ENCODE peak calls at places on chromosomes 7 and 10, in six cellular contexts. W, L, B, D, P and V are unnamed samples.

GRCh38 chr7:83306487-83306886 is 143.8 kb upstream of the PCLO start:
- DNase-seq in W (no peak), L (no peak), B (no peak), D (no peak), P (no peak), V (no peak)

GRCh38 chr10:52729259-52730104 is 43.1 kb downstream of the MBL2 start:
- DNase-seq in W (no peak), L (no peak), B (peak), D (no peak), P (no peak), V (no peak)

GRCh38 chr7:98156700-98157099 is 50.0 kb downstream of the LMTK2 start:
- DNase-seq in W (no peak), L (no peak), B (no peak), D (no peak), P (no peak), V (no peak)

GRCh38 chr10:107139237-107139636 is 25.3 kb downstream of the SORCS1 start:
- DNase-seq in W (no peak), L (no peak), B (no peak), D (no peak), P (no peak), V (no peak)

GRCh38 chr10:103564799-103565365 is 71.4 kb downstream of the NEURL1 start:
- DNase-seq in W (no peak), L (peak), B (no peak), D (peak), P (no peak), V (no peak)

GRCh38 chr10:49488056-49488455 is 50.9 kb downstream of the ERCC6 start:
- DNase-seq in W (no peak), L (no peak), B (peak), D (no peak), P (no peak), V (no peak)

GRCh38 chr7:17022915-17023314 is 141.1 kb upstream of the AGR3 start:
- DNase-seq in W (no peak), L (no peak), B (no peak), D (no peak), P (no peak), V (no peak)

GRCh38 chr7:134755422-134756022 is 23.9 kb upstream of the CALD1 start:
- DNase-seq in W (no peak), L (no peak), B (peak), D (no peak), P (no peak), V (no peak)

GRCh38 chr10:70267161-70267933 is 16.5 kb downstream of the NPFFR1 start:
- DNase-seq in W (no peak), L (peak), B (peak), D (no peak), P (no peak), V (no peak)

GRCh38 chr7:157139142-157140117 is 704 bp downstream of the UBE3C start:
- DNase-seq in W (no peak), L (no peak), B (no peak), D (no peak), P (peak), V (peak)

GRCh38 chr7:23234569-23235296 is 11.8 kb upstream of the GPNMB start:
- DNase-seq in W (peak), L (no peak), B (no peak), D (peak), P (no peak), V (no peak)

GRCh38 chr7:96636342-96636865 is 73.2 kb downstream of the SEM1 start:
- DNase-seq in W (no peak), L (no peak), B (no peak), D (no peak), P (no peak), V (no peak)

GRCh38 chr7:157009778-157010587 is 480 bp downstream of the MNX1 start:
- DNase-seq in W (no peak), L (no peak), B (no peak), D (no peak), P (no peak), V (no peak)

GRCh38 chr10:74977913-74978847 is 133.3 kb upstream of the SAMD8 start:
- DNase-seq in W (peak), L (no peak), B (no peak), D (no peak), P (no peak), V (no peak)

GRCh38 chr10:79242620-79243152 is 104.6 kb upstream of the PPIF start:
- DNase-seq in W (no peak), L (peak), B (peak), D (peak), P (peak), V (peak)

GRCh38 chr10:69958232-69958902 is 94.3 kb upstream of the MACROH2A2 start:
- DNase-seq in W (no peak), L (no peak), B (peak), D (peak), P (peak), V (no peak)

GRCh38 chr7:6588566-6588965 is 1.3 kb upstream of the INTS15 start:
- DNase-seq in W (no peak), L (no peak), B (no peak), D (no peak), P (no peak), V (no peak)

GRCh38 chr7:4042402-4042801 is 639.7 kb upstream of the FOXK1 start:
- DNase-seq in W (no peak), L (no peak), B (no peak), D (no peak), P (no peak), V (no peak)

GRCh38 chr7:37833107-37833817 is 15.1 kb upstream of the NME8 start:
- DNase-seq in W (no peak), L (no peak), B (peak), D (no peak), P (no peak), V (no peak)

GRCh38 chr7:2821161-2821841 is 22.8 kb downstream of the GNA12 start:
- DNase-seq in W (peak), L (no peak), B (peak), D (no peak), P (no peak), V (no peak)

GRCh38 chr7:2821842-2822507 is 22.1 kb downstream of the GNA12 start:
- DNase-seq in W (no peak), L (no peak), B (no peak), D (no peak), P (no peak), V (no peak)

GRCh38 chr7:2819954-2820397 is 24.1 kb downstream of the GNA12 start:
- DNase-seq in W (no peak), L (no peak), B (no peak), D (no peak), P (no peak), V (no peak)

GRCh38 chr7:2819161-2819953 is 24.8 kb downstream of the GNA12 start:
- DNase-seq in W (no peak), L (no peak), B (no peak), D (no peak), P (no peak), V (no peak)

DNA sequence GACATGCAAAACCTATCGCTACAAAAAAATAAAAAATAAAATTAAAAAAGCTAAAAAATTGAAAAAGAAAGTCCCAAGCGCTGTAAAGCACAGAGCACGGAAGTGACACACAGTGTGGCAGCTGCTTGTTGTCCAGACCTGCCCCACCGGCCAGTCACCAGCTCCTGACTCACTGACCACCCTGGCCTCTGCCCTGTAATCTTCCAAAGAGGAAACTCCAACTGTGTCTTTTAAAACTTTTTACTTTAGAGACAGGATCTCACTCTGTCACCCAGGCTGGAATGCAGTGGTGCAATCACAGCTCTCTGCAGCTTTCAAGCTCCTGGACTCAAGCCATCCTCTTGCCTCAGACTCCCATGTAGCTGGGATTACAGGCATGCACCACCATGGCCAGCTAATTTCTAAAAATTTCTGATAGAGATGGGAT is 23.6 kb downstream of the GNA12 start:
- DNase-seq in W (no peak), L (no peak), B (peak), D (no peak), P (peak), V (no peak)
- TF ChIP-seq POLR2AphosphoS5 in W (no peak), L (no peak), B (peak), D (no peak), P (no peak), V (peak)

DNA sequence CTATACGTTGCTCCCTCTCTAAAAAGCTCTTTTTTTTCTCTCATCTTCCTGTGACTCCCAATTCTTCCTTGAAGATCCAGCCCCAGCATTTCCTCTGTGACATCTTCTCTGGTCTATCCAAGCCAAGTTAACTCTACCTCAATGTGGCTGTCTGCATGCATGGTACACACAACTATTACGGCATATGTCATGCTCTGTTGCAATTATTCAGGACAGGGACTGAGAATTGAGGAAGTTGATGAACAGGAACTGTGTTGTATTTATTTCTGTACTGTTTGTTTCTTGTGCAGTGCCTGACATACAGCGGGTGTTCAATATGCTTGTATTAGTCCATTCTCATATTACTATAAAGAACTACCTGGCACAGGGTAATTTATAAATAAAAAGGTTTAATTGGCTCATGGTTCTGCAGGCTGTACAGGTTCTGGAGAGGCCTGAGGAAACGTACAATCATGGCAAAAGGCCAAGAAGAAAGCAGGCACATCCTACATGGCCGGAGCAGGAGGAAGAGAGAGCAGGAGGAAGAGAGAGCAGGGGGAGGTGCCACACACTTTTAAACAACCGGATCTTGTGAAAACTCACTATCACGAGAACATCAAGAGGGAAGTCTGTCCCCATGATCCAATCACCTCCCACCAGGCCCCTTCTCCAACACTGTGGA is 6.3 kb downstream of the TRPV5 start:
- DNase-seq in W (no peak), L (no peak), B (no peak), D (no peak), P (no peak), V (no peak)
- TF ChIP-seq POLR2AphosphoS5 in W (no peak), L (no peak), B (no peak), D (no peak), P (no peak), V (no peak)

GRCh38 chr7:101234636-101235035 is 3.0 kb downstream of the CLDN15 start:
- DNase-seq in W (no peak), L (peak), B (no peak), D (no peak), P (peak), V (no peak)

GRCh38 chr7:101235050-101235449 is 2.6 kb downstream of the CLDN15 start:
- DNase-seq in W (no peak), L (peak), B (peak), D (no peak), P (no peak), V (no peak)

GRCh38 chr7:101236292-101236691 is 1.3 kb downstream of the CLDN15 start:
- DNase-seq in W (no peak), L (no peak), B (no peak), D (no peak), P (no peak), V (no peak)

GRCh38 chr7:101233907-101234547 is 3.6 kb downstream of the CLDN15 start:
- DNase-seq in W (no peak), L (peak), B (no peak), D (no peak), P (peak), V (no peak)

GRCh38 chr7:101235522-101235921 is 2.1 kb downstream of the CLDN15 start:
- DNase-seq in W (no peak), L (no peak), B (no peak), D (no peak), P (no peak), V (no peak)
- TF ChIP-seq POLR2AphosphoS5 in W (no peak), L (no peak), B (no peak), D (no peak), P (no peak), V (no peak)

GRCh38 chr7:26681819-26682418 is 182.5 kb downstream of the SKAP2 start:
- DNase-seq in W (no peak), L (no peak), B (peak), D (no peak), P (no peak), V (no peak)

GRCh38 chr7:26685636-26686035 is 178.8 kb downstream of the SKAP2 start:
- DNase-seq in W (no peak), L (no peak), B (peak), D (no peak), P (no peak), V (no peak)

GRCh38 chr7:26683277-26683676 is 181.1 kb downstream of the SKAP2 start:
- DNase-seq in W (no peak), L (no peak), B (no peak), D (no peak), P (no peak), V (no peak)

GRCh38 chr7:26684447-26684846 is 179.9 kb downstream of the SKAP2 start:
- DNase-seq in W (no peak), L (no peak), B (peak), D (no peak), P (no peak), V (no peak)

DNA sequence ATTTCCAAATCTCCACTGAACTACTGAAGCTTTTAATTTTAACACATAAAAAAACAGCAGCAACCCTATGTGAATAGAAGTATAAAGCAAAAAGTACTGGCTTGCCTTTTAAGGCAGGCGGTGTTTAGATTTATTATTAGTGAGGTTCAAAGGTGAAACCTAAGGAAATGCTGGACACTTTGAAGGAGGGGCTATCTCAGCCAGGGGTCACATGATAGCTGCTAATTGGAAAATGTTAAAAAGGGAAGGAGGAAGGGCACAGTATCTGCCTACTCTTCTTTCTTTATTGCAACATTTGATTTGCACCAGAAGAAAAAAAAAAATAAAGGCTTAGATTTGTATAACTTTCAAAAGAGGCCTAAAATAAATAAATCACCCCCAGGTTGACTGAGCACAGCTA is 183.8 kb downstream of the SKAP2 start:
- DNase-seq in W (no peak), L (no peak), B (no peak), D (no peak), P (no peak), V (no peak)
- TF ChIP-seq POLR2AphosphoS5 in W (no peak), L (no peak), B (no peak), D (no peak), P (no peak), V (no peak)

DNA sequence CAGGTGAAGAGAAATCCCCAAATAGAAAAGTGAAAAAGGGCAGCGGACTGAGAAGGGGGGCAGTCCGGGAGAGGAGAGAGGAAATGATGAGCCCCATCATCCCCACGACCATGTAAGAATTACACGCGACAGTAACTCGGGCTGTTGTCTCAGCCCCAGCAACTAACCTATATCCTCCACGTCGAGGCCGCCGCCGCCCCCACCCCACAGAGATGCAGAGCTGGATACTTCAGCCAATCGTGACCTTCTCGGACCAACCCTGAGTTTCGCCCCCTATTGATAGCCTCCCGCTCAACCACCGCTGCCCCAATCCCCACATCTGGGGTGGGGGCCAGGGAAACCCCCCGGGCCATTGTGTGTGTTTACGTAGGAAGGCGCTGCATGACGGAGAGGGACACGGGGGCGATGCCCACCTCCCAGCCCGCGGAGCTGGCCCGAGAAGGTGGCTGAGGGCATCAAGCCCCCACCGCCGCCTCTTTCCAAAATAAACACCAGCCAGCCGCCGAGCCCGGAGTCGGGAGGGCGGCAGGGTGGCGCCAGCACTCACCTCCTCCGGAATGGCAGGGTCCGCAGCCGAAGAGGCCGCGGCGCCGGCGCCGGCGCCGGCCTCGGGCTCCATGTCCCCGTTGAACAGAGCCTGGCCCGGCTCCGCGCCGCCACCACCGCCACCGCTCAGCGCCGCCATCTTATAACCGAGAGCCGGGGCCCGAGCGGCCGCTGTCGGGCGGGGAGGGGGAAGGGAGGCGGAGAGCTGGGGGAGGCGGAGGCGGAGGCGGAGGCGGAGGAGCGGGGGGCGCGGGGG is 509 bp downstream of the BRAF start:
- DNase-seq in W (peak), L (peak), B (peak), D (peak), P (peak), V (peak)
- TF ChIP-seq POLR2AphosphoS5 in W (peak), L (peak), B (no peak), D (no peak), P (no peak), V (peak)

GRCh38 chr7:114414151-114415053 is at the start of gene FOXP2:
- DNase-seq in W (no peak), L (no peak), B (peak), D (no peak), P (no peak), V (no peak)
- TF ChIP-seq POLR2AphosphoS5 in W (no peak), L (no peak), B (no peak), D (no peak), P (no peak), V (no peak)

GRCh38 chr7:92875171-92875570 is 38.8 kb upstream of the CDK6 start:
- DNase-seq in W (no peak), L (no peak), B (no peak), D (no peak), P (no peak), V (no peak)

GRCh38 chr7:92872701-92873100 is 36.3 kb upstream of the CDK6 start:
- DNase-seq in W (no peak), L (no peak), B (no peak), D (no peak), P (no peak), V (no peak)

GRCh38 chr7:92874567-92874966 is 38.2 kb upstream of the CDK6 start:
- DNase-seq in W (no peak), L (no peak), B (peak), D (no peak), P (no peak), V (no peak)

GRCh38 chr7:92875719-92876118 is 39.3 kb upstream of the CDK6 start:
- DNase-seq in W (no peak), L (no peak), B (no peak), D (no peak), P (no peak), V (no peak)

DNA sequence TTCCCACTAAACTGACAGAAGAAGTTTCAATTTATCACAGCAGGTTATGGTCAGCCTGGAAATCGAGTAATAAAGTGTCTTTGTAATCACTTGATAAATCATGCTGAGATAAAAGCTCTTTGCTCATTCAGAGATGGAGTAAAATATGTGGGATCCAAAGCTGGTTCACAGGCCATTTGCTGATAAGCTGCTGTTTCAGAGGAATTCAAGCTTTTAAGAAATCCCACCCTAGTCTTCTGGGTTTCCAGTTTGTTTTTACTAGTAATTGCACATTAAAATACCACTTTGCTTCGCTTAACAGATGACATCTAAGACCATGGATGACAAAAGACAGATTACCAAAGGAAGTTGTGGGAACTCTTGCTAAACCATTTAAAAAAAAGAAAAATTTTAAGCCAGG is 37.4 kb upstream of the CDK6 start:
- DNase-seq in W (no peak), L (no peak), B (peak), D (no peak), P (no peak), V (no peak)
- TF ChIP-seq POLR2AphosphoS5 in W (no peak), L (no peak), B (no peak), D (no peak), P (no peak), V (no peak)